ENCODE peak calls at places on chromosomes 5 and 9, in nine cellular contexts. V is HuH-7.5; Z is skeletal muscle cell; A is stimulated activated CD8-positive, alpha-beta memory T cell treated with anti-CD3 and anti-CD28 coated beads, Interleukin-12 subunit alpha, Interleukin-12 subunit beta, amount 100 ng/mL, for 1 hour; P is neural crest cell; N is hypothalamus; M is A172; S is frontal cortex; B is T-helper 1 cell. G is an unnamed sample.
A peak's percentile ranks its signal among the peaks of the same experiment; 100 is the strongest.

GRCh38 chr9:71620806-71621205 is 147.5 kb downstream of the CEMIP2 start:
- DNase-seq in V (no peak), M (no peak), N (no peak), S (peak; percentile 34), A (no peak), B (no peak), Z (no peak), P (no peak), G (no peak)

GRCh38 chr9:32550046-32550608 is 2.0 kb upstream of the SMIM27 start:
- DNase-seq in N (no peak), Z (no peak), M (peak; percentile 4), B (no peak), V (peak; percentile 19), A (no peak), S (peak; percentile 28), P (no peak), G (no peak)

GRCh38 chr9:35681341-35682002 is 7.7 kb downstream of the CA9 start:
- DNase-seq in S (no peak), P (no peak), M (no peak), N (no peak), A (no peak), V (no peak), B (no peak), Z (no peak), G (no peak)

GRCh38 chr5:18764161-18764560 is 1129.9 kb downstream of the TAF11L14 start:
- DNase-seq in B (no peak), N (no peak), P (no peak), A (no peak), Z (no peak), M (no peak), V (no peak), S (no peak), G (no peak)

GRCh38 chr9:90129446-90129845 is 513.2 kb downstream of the DIRAS2 start:
- DNase-seq in S (no peak), M (no peak), B (no peak), Z (no peak), N (no peak), V (no peak), P (no peak), A (no peak), G (no peak)

GRCh38 chr5:114184006-114184405 is 177.9 kb upstream of the KCNN2 start:
- DNase-seq in Z (no peak), N (no peak), S (no peak), P (no peak), B (no peak), A (no peak), M (no peak), V (no peak), G (no peak)

GRCh38 chr9:79583957-79584654 is 12.3 kb downstream of the TLE4 start:
- DNase-seq in V (no peak), B (no peak), P (no peak), A (no peak), S (no peak), M (no peak), Z (no peak), N (no peak), G (no peak)

GRCh38 chr9:35908484-35909125 is 685 bp upstream of the SPAAR start:
- DNase-seq in M (no peak), S (no peak), Z (no peak), P (no peak), A (no peak), B (no peak), V (no peak), N (no peak), G (no peak)

GRCh38 chr5:106423109-106423897 is 1247.4 kb downstream of the EFNA5 start:
- DNase-seq in Z (no peak), M (no peak), P (no peak), N (no peak), S (no peak), V (no peak), A (no peak), B (no peak), G (no peak)

GRCh38 chr5:147098233-147098790 is 136.5 kb upstream of the STK32A start:
- DNase-seq in P (peak; percentile 51), M (peak; percentile 68), N (no peak), Z (peak; percentile 69), A (no peak), B (no peak), S (no peak), V (no peak), G (no peak)

GRCh38 chr9:26066237-26066636 is 388.0 kb upstream of the TUSC1 start:
- DNase-seq in S (no peak), Z (no peak), A (no peak), M (no peak), P (no peak), V (no peak), B (no peak), N (no peak), G (no peak)

GRCh38 chr9:136594492-136594891 is 48.6 kb upstream of the NOTCH1 start:
- DNase-seq in V (no peak), S (no peak), B (no peak), P (no peak), M (no peak), A (no peak), Z (no peak), N (no peak), G (no peak)

GRCh38 chr5:147956064-147956841 is 49.9 kb upstream of the C5orf46 start:
- DNase-seq in S (no peak), P (no peak), N (no peak), M (no peak), V (no peak), A (no peak), Z (no peak), B (no peak), G (no peak)

GRCh38 chr5:124634820-124635323 is 111.6 kb downstream of the ZNF608 start:
- DNase-seq in Z (no peak), B (no peak), V (no peak), S (no peak), A (no peak), N (no peak), P (no peak), M (no peak), G (no peak)

GRCh38 chr9:131112374-131113159 is 12.8 kb upstream of the NUP214 start:
- DNase-seq in B (no peak), M (no peak), Z (no peak), S (no peak), P (no peak), A (no peak), V (no peak), N (no peak), G (no peak)

GRCh38 chr5:6634327-6634713 is 1.1 kb downstream of the SRD5A1 start:
- DNase-seq in P (no peak), N (no peak), B (no peak), M (no peak), Z (no peak), S (no peak), V (peak; percentile 18), A (no peak), G (no peak)

GRCh38 chr5:32852535-32852934 is 141.4 kb downstream of the NPR3 start:
- DNase-seq in P (no peak), A (no peak), M (peak; percentile 50), Z (peak; percentile 91), S (no peak), B (no peak), V (no peak), N (no peak), G (peak; percentile 57)

GRCh38 chr5:177233802-177234201 is 69.7 kb downstream of the RAB24 start:
- DNase-seq in B (no peak), S (no peak), A (no peak), M (no peak), V (no peak), N (no peak), Z (no peak), P (no peak), G (no peak)

GRCh38 chr5:13536921-13537320 is 407.6 kb downstream of the DNAH5 start:
- DNase-seq in B (no peak), A (no peak), V (no peak), Z (no peak), P (no peak), S (no peak), N (no peak), M (no peak), G (no peak)